ENCODE peak calls at places on chromosomes 11 and 22, in eight cellular contexts. P, J, T, V, K, I, Q and H are unnamed samples.

GRCh38 chr11:112223125-112223524 is 3.1 kb upstream of the PTS start:
- DNase-seq in T (no peak), V (no peak), J (no peak), K (no peak), I (no peak), Q (no peak), P (no peak), H (no peak)

GRCh38 chr11:29280452-29280851 is 736.4 kb downstream of the KCNA4 start:
- DNase-seq in K (no peak), J (no peak), V (no peak), P (no peak), Q (no peak), T (no peak), I (peak; percentile 47), H (no peak)

GRCh38 chr22:46074771-46075551 is 75.4 kb upstream of the PPARA start:
- DNase-seq in T (peak; percentile 55), P (no peak), I (no peak), V (no peak), Q (peak; percentile 71), K (no peak), J (peak; percentile 35), H (no peak)

GRCh38 chr11:45079943-45080719 is 66.3 kb upstream of the PRDM11 start:
- DNase-seq in J (peak; percentile 51), I (no peak), P (peak; percentile 45), T (peak; percentile 86), Q (peak; percentile 91), K (no peak), V (peak; percentile 57), H (no peak)

GRCh38 chr22:29737251-29738117 is 17.7 kb downstream of the CABP7 start:
- DNase-seq in I (no peak), T (no peak), Q (no peak), J (no peak), K (no peak), P (no peak), V (no peak), H (no peak)

GRCh38 chr11:3825473-3826154 is 15.1 kb downstream of the RHOG start:
- DNase-seq in Q (peak; percentile 45), P (no peak), T (no peak), J (no peak), V (no peak), I (no peak), K (no peak), H (no peak)

GRCh38 chr11:86369668-86370067 is 5.0 kb upstream of the CCDC81 start:
- DNase-seq in K (no peak), J (no peak), P (no peak), Q (no peak), T (no peak), I (no peak), V (no peak), H (no peak)

GRCh38 chr11:66119348-66120133 is 49.5 kb downstream of the PACS1 start:
- DNase-seq in J (no peak), K (peak; percentile 41), Q (no peak), V (no peak), P (no peak), I (peak; percentile 89), T (no peak), H (no peak)

GRCh38 chr11:1226981-1227550 is 4.2 kb downstream of the MUC5B start:
- DNase-seq in Q (peak; percentile 62), P (no peak), K (no peak), J (peak; percentile 8), T (no peak), I (peak; percentile 40), V (no peak), H (no peak)

GRCh38 chr22:18992543-18993198 is 56.6 kb upstream of the PRODH start:
- DNase-seq in V (no peak), P (no peak), J (no peak), I (no peak), Q (no peak), T (no peak), K (no peak), H (no peak)

GRCh38 chr11:114984611-114985163 is 306.4 kb downstream of the NXPE2 start:
- DNase-seq in J (no peak), V (no peak), T (no peak), P (no peak), I (no peak), Q (no peak), K (no peak), H (no peak)

GRCh38 chr11:13126430-13126829 is 117.3 kb downstream of the RASSF10 start:
- DNase-seq in I (peak; percentile 91), V (no peak), K (no peak), J (no peak), T (no peak), P (no peak), Q (no peak), H (no peak)

GRCh38 chr22:23832226-23833016 is 6.4 kb downstream of the DERL3 start:
- DNase-seq in P (no peak), K (no peak), Q (peak; percentile 63), V (no peak), T (peak; percentile 37), J (no peak), I (no peak), H (no peak)

GRCh38 chr11:61361237-61361636 is 445 bp downstream of the CYB561A3 start:
- DNase-seq in Q (no peak), I (no peak), V (no peak), K (no peak), J (no peak), T (no peak), P (no peak), H (no peak)

GRCh38 chr11:1873048-1873812 is 18.5 kb downstream of the PRR33 start:
- DNase-seq in T (no peak), V (no peak), P (no peak), J (no peak), I (peak; percentile 41), Q (peak; percentile 66), K (peak; percentile 65), H (no peak)

GRCh38 chr11:82546556-82547162 is 187.0 kb downstream of the FAM181B start:
- DNase-seq in T (no peak), V (no peak), Q (no peak), I (no peak), K (no peak), P (no peak), J (no peak), H (no peak)

GRCh38 chr11:31557991-31558390 is 48.4 kb downstream of the ELP4 start:
- DNase-seq in I (no peak), P (no peak), J (no peak), Q (no peak), T (no peak), V (no peak), K (no peak), H (no peak)

GRCh38 chr11:2590951-2591754 is 108.6 kb downstream of the KCNQ1OT1 start:
- DNase-seq in I (no peak), K (no peak), V (peak; percentile 2), J (no peak), Q (no peak), T (peak; percentile 36), P (peak; percentile 16), H (no peak)

GRCh38 chr22:30250713-30251267 is 4.2 kb upstream of the LIF start:
- DNase-seq in T (no peak), J (no peak), Q (no peak), K (peak; percentile 84), I (peak; percentile 75), V (no peak), P (peak; percentile 70), H (no peak)

GRCh38 chr22:41898645-41899044 is 16.2 kb downstream of the SHISA8 start:
- DNase-seq in V (no peak), I (no peak), Q (no peak), K (no peak), J (no peak), T (no peak), P (no peak), H (no peak)
- TF ChIP-seq POLR2A in V (no peak), I (no peak), Q (no peak), K (no peak), J (no peak), T (no peak), P (no peak), H (no peak)

DNA sequence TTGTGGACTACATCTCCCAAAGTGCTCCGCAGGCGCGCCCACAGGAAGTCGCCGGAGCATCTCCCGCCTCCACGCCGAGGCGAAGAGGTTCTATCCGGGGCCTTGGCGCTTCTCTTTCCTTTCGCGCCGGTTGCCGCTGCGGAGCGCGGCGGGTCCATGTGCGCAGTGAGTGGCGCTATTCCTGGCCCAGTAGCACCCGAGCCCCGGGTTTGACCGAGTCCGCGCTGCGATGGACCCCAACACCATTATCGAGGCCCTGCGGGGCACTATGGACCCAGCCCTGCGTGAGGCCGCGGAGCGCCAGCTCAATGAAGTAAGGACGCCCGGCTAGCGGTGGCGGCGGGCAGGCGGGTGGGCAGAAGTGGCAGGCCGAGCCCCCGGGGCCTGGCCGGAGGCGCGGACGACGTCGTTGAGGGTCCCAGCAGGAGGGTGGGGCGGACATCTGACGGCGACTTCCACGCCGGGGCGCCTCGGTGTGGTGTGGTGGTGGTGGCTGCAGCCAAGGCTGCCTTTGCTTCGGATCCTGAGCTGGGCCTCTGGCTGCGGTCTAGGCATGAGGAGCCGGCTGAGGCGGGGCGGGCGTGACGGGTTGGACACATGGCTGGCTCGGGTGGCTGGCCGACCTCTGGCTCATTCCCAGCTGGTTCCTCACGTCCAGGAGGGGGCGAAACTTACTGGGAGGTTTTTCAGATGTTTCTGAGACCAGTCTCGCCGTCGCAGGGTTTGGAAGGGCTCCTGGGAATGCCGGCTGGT is at the start of gene IPO7:
- DNase-seq in K (peak; percentile 90), Q (peak; percentile 97), J (peak; percentile 92), I (peak; percentile 95), P (peak; percentile 88), V (peak; percentile 88), T (peak; percentile 96), H (peak; percentile 39)
- TF ChIP-seq POLR2A in K (peak; percentile 94), Q (no peak), J (peak; percentile 85), I (peak; percentile 87), P (peak; percentile 60), V (peak; percentile 95), T (peak; percentile 75), H (peak; percentile 85)

GRCh38 chr11:128835741-128836410 is 31.2 kb downstream of the KCNJ1 start:
- DNase-seq in I (no peak), K (no peak), T (no peak), V (no peak), J (no peak), Q (no peak), P (no peak), H (no peak)
- TF ChIP-seq POLR2A in I (no peak), K (no peak), T (no peak), V (no peak), J (no peak), Q (no peak), P (no peak), H (no peak)

DNA sequence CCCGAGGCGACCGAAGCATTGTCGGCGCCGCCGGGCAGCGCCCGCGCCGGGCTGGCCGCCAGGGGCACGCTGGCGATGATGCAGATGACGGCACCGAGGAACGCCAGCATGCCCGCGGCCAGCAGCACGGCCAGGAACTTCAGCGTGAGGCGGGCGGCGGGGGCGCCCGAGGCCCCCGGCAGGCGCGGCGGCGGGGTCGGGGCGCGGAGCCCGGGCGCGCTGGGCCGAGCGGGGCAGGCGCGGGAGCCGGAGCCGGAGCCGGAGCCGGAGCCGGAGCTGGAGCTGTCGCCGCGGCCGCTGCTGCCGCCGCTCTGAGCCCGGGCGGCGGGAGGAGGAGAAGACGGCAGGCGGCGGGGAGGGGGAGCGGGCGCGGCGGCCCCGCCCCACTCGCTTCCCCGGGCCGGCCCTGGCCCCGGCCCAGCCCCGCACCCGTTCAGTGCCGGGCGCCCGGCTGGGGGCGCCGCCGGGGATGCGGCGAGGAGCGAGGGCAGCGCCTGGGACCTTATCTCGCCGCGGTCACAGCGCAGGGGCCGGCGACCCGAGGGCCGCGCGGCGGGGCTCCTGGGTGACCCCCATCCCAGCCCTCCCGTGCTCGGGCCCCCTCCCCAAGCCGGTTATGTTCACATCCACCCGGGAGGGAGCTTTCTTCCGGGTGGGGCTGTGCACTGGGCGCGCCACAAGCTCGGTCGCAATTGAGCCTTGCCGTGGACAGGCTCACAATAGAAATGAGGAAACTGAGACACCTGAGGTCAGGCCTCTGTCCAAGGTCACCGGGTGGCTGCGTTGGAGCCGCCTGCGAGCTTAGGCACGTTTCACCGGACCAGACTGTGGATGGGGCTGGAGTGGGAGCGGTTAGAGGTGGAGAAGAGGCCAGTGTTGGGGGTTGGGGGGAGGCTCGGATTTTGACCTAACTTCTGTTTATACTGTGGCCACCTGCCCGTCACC is at the start of gene NPTXR:
- DNase-seq in V (peak; percentile 51), I (peak; percentile 40), K (peak; percentile 62), Q (no peak), J (peak; percentile 36), P (no peak), T (peak; percentile 57), H (no peak)
- TF ChIP-seq POLR2A in V (no peak), I (peak; percentile 67), K (peak; percentile 42), Q (no peak), J (no peak), P (no peak), T (no peak), H (peak; percentile 36)